ENCODE peak calls at places on chromosomes 11 and 22, in five cellular contexts. K is stomach, B is coronary artery, A is iris pigment epithelial cell, S is ACHN. R is an unnamed sample.

GRCh38 chr11:2036863-2037486 is 39.3 kb upstream of the H19 start:
- DNase-seq in K (no peak), B (no peak), A (no peak), S (no peak), R (no peak)

GRCh38 chr11:14124345-14124744 is 161.8 kb downstream of the SPON1 start:
- DNase-seq in K (no peak), B (no peak), A (no peak), S (no peak), R (no peak)

GRCh38 chr11:3104051-3104714 is 47.0 kb upstream of the CARS1 start:
- DNase-seq in K (peak), B (no peak), A (no peak), S (no peak), R (no peak)

GRCh38 chr11:16791494-16791961 is 53.1 kb downstream of the C11orf58 start:
- DNase-seq in K (no peak), B (no peak), A (peak), S (peak), R (peak)

GRCh38 chr11:11290354-11290753 is 62.7 kb downstream of the CSNK2A3 start:
- DNase-seq in K (no peak), B (no peak), A (no peak), S (no peak), R (no peak)

GRCh38 chr22:30575011-30575671 is 676 bp upstream of the GAL3ST1 start:
- DNase-seq in K (peak), B (peak), A (no peak), S (peak), R (peak)

GRCh38 chr11:69703711-69704507 is at the start of gene FGF19:
- DNase-seq in K (no peak), B (no peak), A (no peak), S (no peak), R (peak)

GRCh38 chr11:102614485-102614884 is 10.6 kb downstream of the MMP20 start:
- DNase-seq in K (no peak), B (no peak), A (no peak), S (peak), R (no peak)

GRCh38 chr11:44775366-44776356 is 48.9 kb downstream of the TSPAN18 start:
- DNase-seq in K (peak), B (peak), A (peak), S (peak), R (peak)

GRCh38 chr11:131760191-131760951 is 390.0 kb downstream of the NTM start:
- DNase-seq in K (no peak), B (no peak), A (peak), S (no peak), R (no peak)

GRCh38 chr11:47056261-47056915 is 119.8 kb downstream of the CSTPP1 start:
- DNase-seq in K (no peak), B (no peak), A (peak), S (no peak), R (peak)

GRCh38 chr22:26581026-26581425 is 8.9 kb downstream of the TPST2 start:
- DNase-seq in K (no peak), B (no peak), A (no peak), S (no peak), R (no peak)

GRCh38 chr11:84316866-84317560 is 1030.8 kb upstream of the CCDC90B start:
- DNase-seq in K (no peak), B (no peak), A (peak), S (no peak), R (peak)

GRCh38 chr11:796565-797299 is 1.3 kb downstream of the SLC25A22 start:
- DNase-seq in K (no peak), B (no peak), A (no peak), S (no peak), R (no peak)

GRCh38 chr11:126431401-126432064 is 76.0 kb downstream of the ST3GAL4 start:
- DNase-seq in K (peak), B (no peak), A (peak), S (peak), R (peak)

GRCh38 chr22:40178417-40179409 is 988 bp downstream of the TNRC6B start:
- DNase-seq in K (no peak), B (no peak), A (peak), S (peak), R (peak)

GRCh38 chr22:35728639-35729308 is 11.1 kb downstream of the APOL5 start:
- DNase-seq in K (peak), B (no peak), A (no peak), S (no peak), R (no peak)

GRCh38 chr22:49334976-49335375 is 492.7 kb downstream of the BRD1 start:
- DNase-seq in K (peak), B (peak), A (no peak), S (no peak), R (no peak)

GRCh38 chr11:133825156-133825555 is 20.2 kb downstream of the SPATA19 start:
- DNase-seq in K (no peak), B (peak), A (no peak), S (no peak), R (no peak)

GRCh38 chr11:126584028-126584427 is 228.5 kb downstream of the ST3GAL4 start:
- DNase-seq in K (no peak), B (no peak), A (no peak), S (no peak), R (no peak)

GRCh38 chr22:41491379-41492100 is 22.6 kb downstream of the ACO2 start:
- DNase-seq in K (no peak), B (no peak), A (no peak), S (no peak), R (no peak)

GRCh38 chr11:43802509-43802908 is 78.1 kb upstream of the ALKBH3 start:
- DNase-seq in K (no peak), B (no peak), A (no peak), S (no peak), R (no peak)

GRCh38 chr22:30246962-30247376 is 410 bp upstream of the LIF start:
- DNase-seq in K (no peak), B (no peak), A (no peak), S (no peak), R (no peak)

GRCh38 chr22:42685941-42686666 is 34.6 kb downstream of the A4GALT start:
- DNase-seq in K (peak), B (no peak), A (no peak), S (no peak), R (no peak)

GRCh38 chr22:23156286-23156685 is 11.0 kb downstream of the RAB36 start:
- DNase-seq in K (no peak), B (no peak), A (no peak), S (no peak), R (no peak)

GRCh38 chr11:18671246-18671645 is 27.3 kb upstream of the TMEM86A start:
- DNase-seq in K (no peak), B (no peak), A (no peak), S (no peak), R (no peak)

R was measured in mesenchymal stem cell.